ENCODE peak calls at places on chromosome 6, in four cellular contexts. Y, W, K and X are unnamed samples.

GRCh38 chr6:159213401-159213800 is 44.2 kb downstream of the FNDC1 start:
- DNase-seq in W (no peak), Y (no peak), K (no peak), X (no peak)

GRCh38 chr6:134870677-134871498 is 79.0 kb downstream of the ALDH8A1 start:
- DNase-seq in K (peak), Y (no peak), W (no peak), X (no peak)

GRCh38 chr6:127946388-127946787 is 45.5 kb upstream of the THEMIS start:
- DNase-seq in K (no peak), Y (no peak), W (no peak), X (no peak)

GRCh38 chr6:111423055-111423633 is 59.9 kb downstream of the REV3L start:
- DNase-seq in K (no peak), W (no peak), Y (no peak), X (no peak)

GRCh38 chr6:157302761-157303160 is 20.6 kb downstream of the TMEM242 start:
- DNase-seq in Y (no peak), K (no peak), W (no peak), X (no peak)

GRCh38 chr6:119985952-119986736 is 636.6 kb upstream of the MAN1A1 start:
- DNase-seq in Y (no peak), W (no peak), K (no peak), X (no peak)

GRCh38 chr6:113361014-113361645 is 496.0 kb upstream of the MARCKS start:
- DNase-seq in K (no peak), W (no peak), Y (no peak), X (no peak)

GRCh38 chr6:78483546-78483945 is 383.8 kb upstream of the IRAK1BP1 start:
- DNase-seq in K (no peak), W (no peak), Y (no peak), X (no peak)

GRCh38 chr6:17971128-17972073 is 16.0 kb downstream of the KIF13A start:
- DNase-seq in Y (no peak), K (no peak), W (peak), X (no peak)

GRCh38 chr6:139016337-139017213 is 12.0 kb upstream of the ABRACL start:
- DNase-seq in W (no peak), Y (no peak), K (no peak), X (no peak)

GRCh38 chr6:33375143-33375649 is 16.4 kb upstream of the KIFC1 start:
- DNase-seq in W (peak), Y (peak), K (no peak), X (no peak)

GRCh38 chr6:56334937-56335336 is 87.6 kb upstream of the COL21A1 start:
- DNase-seq in Y (no peak), W (no peak), K (no peak), X (no peak)

GRCh38 chr6:34834789-34835518 is 43.1 kb downstream of the BLTP3A start:
- DNase-seq in Y (no peak), K (no peak), W (no peak), X (no peak)

GRCh38 chr6:161922631-161923119 is 648.8 kb upstream of the AGPAT4 start:
- DNase-seq in W (peak), K (peak), Y (peak), X (no peak)

GRCh38 chr6:146551545-146551944 is 7.9 kb downstream of the RAB32 start:
- DNase-seq in W (no peak), K (no peak), Y (no peak), X (no peak)

GRCh38 chr6:135993321-135993720 is 141.8 kb downstream of the PDE7B start:
- DNase-seq in Y (no peak), K (no peak), W (no peak), X (no peak)

GRCh38 chr6:143759666-143760065 is 81.9 kb downstream of the PHACTR2 start:
- DNase-seq in K (no peak), W (no peak), Y (no peak), X (no peak)

GRCh38 chr6:1950631-1951030 is 294.8 kb downstream of the GMDS start:
- DNase-seq in Y (no peak), W (no peak), K (no peak), X (no peak)
- H3K4me3 ChIP-seq in Y (no peak), W (no peak), K (no peak), X (no peak)

GRCh38 chr6:30740993-30741784 is 1.3 kb downstream of the FLOT1 start:
- DNase-seq in K (no peak), W (no peak), Y (no peak), X (no peak)
- H3K4me3 ChIP-seq in K (no peak), W (peak), Y (peak), X (peak)

DNA sequence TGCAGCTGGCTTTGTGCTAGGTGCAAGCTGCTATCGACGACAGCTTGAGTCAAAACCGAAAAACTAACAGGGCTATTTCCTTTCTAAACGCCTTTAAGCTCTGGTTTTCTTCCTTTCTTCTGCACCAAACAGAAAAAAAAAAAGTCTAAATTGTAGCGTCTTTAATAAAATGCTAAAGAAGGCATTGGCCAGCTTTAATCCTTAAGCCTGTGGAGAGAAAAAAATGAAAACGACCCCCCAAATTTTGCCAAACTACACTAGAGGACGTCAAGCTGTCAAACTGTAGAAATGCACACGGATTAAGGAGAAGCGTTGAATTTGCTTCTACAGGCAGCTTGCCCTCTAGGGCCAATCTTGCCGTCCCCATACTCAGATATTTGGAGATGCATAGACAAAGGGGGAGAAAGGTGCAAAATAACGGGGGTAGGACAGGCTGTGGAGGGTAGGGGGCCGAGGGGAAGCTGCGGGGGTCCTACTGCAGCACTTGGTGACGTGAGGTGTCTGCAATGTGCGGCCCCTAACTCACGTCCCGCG is 1.5 kb upstream of the NRN1 start:
- DNase-seq in W (no peak), K (no peak), Y (no peak), X (no peak)
- H3K4me3 ChIP-seq in W (peak), K (peak), Y (peak), X (peak)

GRCh38 chr6:106186714-106187113 is 100.6 kb downstream of the PRDM1 start:
- DNase-seq in K (no peak), Y (no peak), W (no peak), X (no peak)
- H3K4me3 ChIP-seq in K (no peak), Y (no peak), W (no peak), X (no peak)

DNA sequence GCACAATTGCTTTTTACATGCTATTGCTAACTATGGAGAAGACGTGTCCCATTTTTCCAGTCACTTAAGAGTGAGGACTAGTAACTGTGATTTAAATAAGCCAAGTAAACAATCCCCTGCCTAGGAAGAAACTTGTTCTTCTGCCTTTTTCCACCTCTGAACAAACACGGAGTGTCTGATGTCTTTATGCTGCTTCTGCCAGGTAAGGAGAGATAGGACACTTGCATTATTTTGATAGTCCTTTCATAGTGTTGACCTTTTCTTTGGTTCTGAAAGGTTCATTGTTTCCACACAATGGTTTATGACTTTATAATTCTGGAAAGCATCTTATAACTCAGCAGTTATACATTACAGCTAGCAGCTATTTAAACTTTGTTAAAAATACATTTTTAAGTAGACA is 8.4 kb downstream of the LRP11 start:
- DNase-seq in K (no peak), W (no peak), Y (no peak), X (no peak)
- H3K4me3 ChIP-seq in K (no peak), W (no peak), Y (no peak), X (no peak)

DNA sequence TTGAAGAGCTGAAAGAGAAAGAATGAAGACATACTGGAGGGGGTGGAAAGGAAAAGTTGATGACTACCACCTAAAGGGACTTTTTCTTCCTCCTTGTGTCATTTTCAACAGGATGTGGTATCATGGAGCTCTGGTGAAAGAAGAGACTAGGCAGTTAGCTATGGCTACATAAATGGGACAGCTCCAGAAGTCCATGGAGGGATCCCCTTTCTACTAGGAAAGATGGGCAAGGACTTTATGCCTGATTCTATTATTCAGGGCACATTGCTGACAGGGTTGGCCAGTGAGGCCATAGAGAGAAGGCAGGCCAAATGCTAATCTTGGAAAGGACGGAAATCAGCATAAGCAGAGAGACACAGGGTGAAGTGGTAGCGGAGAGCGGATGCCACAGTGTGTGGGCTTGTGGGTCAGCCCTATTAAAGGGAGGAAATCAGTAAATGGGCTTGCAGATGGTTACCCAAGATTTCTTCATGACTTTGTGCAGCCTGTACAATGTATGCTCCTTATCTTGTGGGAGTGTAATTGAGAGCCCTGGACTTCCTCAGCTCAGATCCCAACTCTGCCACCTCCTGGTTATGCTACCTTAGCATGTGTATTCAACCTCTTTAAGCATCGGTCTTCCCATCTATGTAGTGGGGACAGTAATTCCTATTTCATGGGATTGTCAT is 77.4 kb upstream of the TMEM170B start:
- DNase-seq in K (no peak), W (no peak), Y (no peak), X (no peak)
- H3K4me3 ChIP-seq in K (no peak), W (no peak), Y (no peak), X (no peak)

DNA sequence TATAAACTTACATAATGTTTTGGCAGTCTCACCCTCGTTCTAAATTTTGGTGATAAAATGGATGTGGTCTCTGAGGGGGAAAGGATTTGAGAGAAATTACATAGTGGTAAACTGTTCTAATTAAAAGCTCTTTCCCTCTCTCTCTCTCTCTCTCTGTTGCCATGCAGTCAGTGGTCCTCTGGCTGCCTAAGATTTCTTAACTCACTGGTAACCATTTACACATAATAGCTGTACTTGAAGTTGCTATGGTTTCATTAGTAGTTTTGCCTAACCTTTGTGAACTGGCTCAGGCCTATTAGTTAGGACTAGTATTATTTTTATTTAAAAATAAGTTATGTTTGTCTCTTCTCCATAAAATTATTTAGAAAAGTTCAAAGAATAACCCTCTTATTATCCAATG is 42.0 kb downstream of the MAPK14 start:
- DNase-seq in K (no peak), W (no peak), Y (no peak), X (no peak)
- H3K4me3 ChIP-seq in K (no peak), W (no peak), Y (no peak), X (no peak)

DNA sequence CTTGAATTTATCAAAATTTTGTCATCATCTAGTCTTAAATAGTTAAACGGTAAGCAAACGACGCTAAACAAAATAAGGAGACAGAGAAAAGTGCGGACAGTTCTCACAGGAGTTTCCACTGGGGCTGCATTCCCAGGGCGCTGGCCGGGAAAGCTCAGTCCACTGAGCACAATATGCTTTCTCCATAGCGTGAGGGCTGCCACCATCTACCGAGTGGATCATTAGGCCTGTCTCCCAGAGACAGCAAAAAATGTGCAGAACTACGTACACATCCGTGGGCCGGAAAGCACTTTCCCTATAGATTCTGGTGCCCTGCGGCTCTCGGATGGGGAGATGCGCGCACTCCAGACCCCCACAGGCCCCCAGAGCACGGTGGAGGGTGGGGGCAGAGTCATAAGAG is 84.9 kb downstream of the THBS2 start:
- DNase-seq in K (peak), W (no peak), Y (no peak), X (no peak)
- H3K4me3 ChIP-seq in K (no peak), W (no peak), Y (no peak), X (no peak)

GRCh38 chr6:14709066-14709670 is 536.7 kb upstream of the JARID2 start:
- DNase-seq in K (no peak), W (no peak), Y (no peak), X (no peak)

GRCh38 chr6:14705841-14706377 is 540.0 kb upstream of the JARID2 start:
- DNase-seq in W (peak), Y (no peak), K (no peak), X (no peak)

GRCh38 chr6:14704383-14705271 is 541.2 kb upstream of the JARID2 start:
- DNase-seq in K (no peak), W (no peak), Y (no peak), X (no peak)

GRCh38 chr6:14707971-14708465 is 537.9 kb upstream of the JARID2 start:
- DNase-seq in W (no peak), Y (no peak), K (no peak), X (no peak)

DNA sequence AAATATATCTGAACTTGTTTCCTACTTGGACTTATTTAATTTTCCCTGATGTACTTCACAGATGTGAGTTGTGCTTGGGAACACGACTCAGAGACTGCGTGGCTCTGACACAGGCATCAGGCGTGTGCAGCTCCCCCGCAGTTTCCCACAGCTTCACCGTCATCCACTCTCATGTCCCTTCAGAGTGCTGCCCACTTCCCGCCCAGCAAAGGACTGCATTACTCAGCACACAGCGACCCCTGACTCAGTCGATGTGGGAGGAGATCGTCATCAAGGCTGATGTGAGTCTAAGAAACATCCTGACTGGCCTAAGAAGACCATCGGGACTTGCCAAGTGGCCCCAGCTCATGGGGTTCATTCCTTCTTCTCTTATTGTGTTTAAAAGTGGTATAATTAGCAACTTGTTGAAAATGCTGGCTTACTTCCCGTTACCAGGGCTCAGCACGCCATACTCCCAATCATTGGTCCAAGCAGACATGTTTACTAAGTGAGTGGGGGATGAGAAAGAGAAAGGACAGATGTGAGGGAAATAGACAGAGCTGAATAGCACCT is 539.4 kb upstream of the JARID2 start:
- DNase-seq in K (no peak), Y (peak), W (peak), X (peak)
- H3K4me3 ChIP-seq in K (no peak), Y (no peak), W (no peak), X (no peak)